ENCODE peak calls at places on chromosomes 2 and 18, in four cellular contexts. I is HFF-Myc, C is WTC11, Y is NCI-H1105. O is an unnamed sample.

GRCh38 chr2:96584017-96584416 is 47.5 kb downstream of the ARID5A start:
- DNase-seq in Y (no peak), C (no peak), I (no peak), O (no peak)

GRCh38 chr2:157628282-157628531 is 457 bp downstream of the ACVR1C start:
- DNase-seq in I (no peak), C (no peak), Y (no peak), O (no peak)

GRCh38 chr2:176111891-176112374 is 4.6 kb upstream of the HOXD10 start:
- DNase-seq in I (no peak), Y (no peak), C (no peak), O (no peak)

GRCh38 chr2:33212151-33212550 is 264.3 kb upstream of the RASGRP3 start:
- DNase-seq in C (no peak), I (no peak), Y (no peak), O (no peak)

GRCh38 chr2:166653185-166653813 is 159.2 kb upstream of the SCN7A start:
- DNase-seq in I (peak; percentile 41), C (no peak), Y (peak; percentile 55), O (no peak)

GRCh38 chr18:9082763-9083510 is 19.6 kb upstream of the NDUFV2 start:
- DNase-seq in I (no peak), C (no peak), Y (no peak), O (no peak)

GRCh38 chr2:157468931-157469708 is 25.2 kb upstream of the CYTIP start:
- DNase-seq in I (no peak), C (no peak), Y (no peak), O (no peak)

GRCh38 chr2:241802806-241803318 is 6.1 kb upstream of the NEU4 start:
- DNase-seq in Y (no peak), I (no peak), C (no peak), O (no peak)

GRCh38 chr18:79543861-79544385 is 135.7 kb upstream of the CTDP1 start:
- DNase-seq in Y (no peak), C (no peak), I (no peak), O (no peak)

GRCh38 chr18:22556271-22556990 is 138.7 kb upstream of the CTAGE1 start:
- DNase-seq in C (no peak), Y (peak; percentile 24), I (no peak), O (no peak)

GRCh38 chr2:200137691-200138090 is 168.8 kb upstream of the SPATS2L start:
- DNase-seq in Y (no peak), I (no peak), C (no peak), O (no peak)

GRCh38 chr2:237060518-237061312 is 25.0 kb upstream of the COPS8 start:
- DNase-seq in I (peak; percentile 42), Y (peak; percentile 36), C (peak; percentile 61), O (peak; percentile 82)

GRCh38 chr18:55841314-55841713 is 253.3 kb upstream of the TCF4 start:
- DNase-seq in I (no peak), C (no peak), Y (no peak), O (no peak)

GRCh38 chr2:20291846-20292408 is 58.7 kb downstream of the PUM2 start:
- DNase-seq in I (no peak), C (no peak), Y (no peak), O (peak; percentile 31)

GRCh38 chr2:176848844-176849243 is 363.8 kb upstream of the HNRNPA3 start:
- DNase-seq in I (no peak), C (no peak), Y (no peak), O (no peak)

GRCh38 chr18:9612215-9612830 is 2.0 kb downstream of the PPP4R1 start:
- DNase-seq in Y (peak; percentile 24), C (no peak), I (no peak), O (peak; percentile 32)

GRCh38 chr18:68874361-68874760 is 76.5 kb downstream of the CCDC102B start:
- DNase-seq in C (no peak), Y (no peak), I (no peak), O (no peak)

GRCh38 chr2:37871453-37872191 is 53.5 kb upstream of the RMDN2 start:
- DNase-seq in I (no peak), C (no peak), Y (no peak), O (no peak)

GRCh38 chr2:65920659-65921058 is 488.3 kb upstream of the SPRED2 start:
- DNase-seq in Y (no peak), I (no peak), C (no peak), O (no peak)

GRCh38 chr18:78721281-78721949 is 258.2 kb upstream of the SALL3 start:
- DNase-seq in C (peak; percentile 28), Y (no peak), I (no peak), O (peak; percentile 19)

GRCh38 chr2:48510329-48510728 is 19.6 kb upstream of the STON1 start:
- DNase-seq in I (no peak), Y (no peak), C (no peak), O (no peak)

GRCh38 chr2:47016172-47016913 is 100.7 kb upstream of the MCFD2 start:
- DNase-seq in C (peak; percentile 39), Y (no peak), I (peak; percentile 80), O (peak; percentile 51)

GRCh38 chr2:190809139-190809764 is 71.4 kb upstream of the GLS start:
- DNase-seq in C (no peak), I (no peak), Y (no peak), O (no peak)

GRCh38 chr2:231182500-231182899 is 15.9 kb upstream of the ARMC9 start:
- DNase-seq in I (no peak), C (no peak), Y (no peak), O (no peak)

GRCh38 chr18:11955299-11956029 is 25.8 kb upstream of the IMPA2 start:
- DNase-seq in C (no peak), I (peak; percentile 91), Y (no peak), O (no peak)